ENCODE peak calls at places on chromosomes 13 and 19, in five cellular contexts. I is IMR-90, O is fibroblast of lung, M is mesenchymal stem cell, K is hepatocyte. Y is an unnamed sample.

GRCh38 chr19:55426042-55426441 is 17.1 kb downstream of the SHISA7 start:
- DNase-seq in I (no peak), O (no peak), M (no peak), K (no peak), Y (peak)

GRCh38 chr19:56633021-56633420 is 9.9 kb upstream of the SMIM17 start:
- DNase-seq in I (no peak), O (no peak), M (no peak), K (no peak), Y (no peak)

GRCh38 chr13:80040219-80040976 is 300.5 kb downstream of the SPRY2 start:
- DNase-seq in I (peak), O (peak), M (peak), K (peak), Y (peak)

GRCh38 chr13:49791214-49791752 is 1.2 kb downstream of the KPNA3 start:
- DNase-seq in I (peak), O (peak), M (peak), K (peak), Y (no peak)

GRCh38 chr19:52533901-52534300 is 6.4 kb downstream of the ZNF808 start:
- DNase-seq in I (no peak), O (no peak), M (no peak), K (peak), Y (no peak)

GRCh38 chr13:95607363-95607762 is 37.1 kb downstream of the DZIP1 start:
- DNase-seq in I (peak), O (peak), M (no peak), K (no peak), Y (no peak)

GRCh38 chr13:113486698-113487097 is 3.8 kb downstream of the DCUN1D2 start:
- DNase-seq in I (no peak), O (no peak), M (no peak), K (no peak), Y (no peak)

GRCh38 chr13:27362064-27362751 is 62.2 kb upstream of the GTF3A start:
- DNase-seq in I (peak), O (peak), M (peak), K (peak), Y (peak)

GRCh38 chr19:13920940-13921744 is 15.1 kb downstream of the CC2D1A start:
- DNase-seq in I (peak), O (peak), M (peak), K (no peak), Y (peak)

GRCh38 chr19:19230999-19231398 is 19.2 kb downstream of the NCAN start:
- DNase-seq in I (no peak), O (no peak), M (no peak), K (no peak), Y (peak)

GRCh38 chr13:24161010-24161775 is 673 bp downstream of the SPATA13 start:
- DNase-seq in I (no peak), O (peak), M (no peak), K (peak), Y (peak)

GRCh38 chr13:61247149-61247936 is 168.3 kb downstream of the PCDH20 start:
- DNase-seq in I (no peak), O (no peak), M (no peak), K (no peak), Y (peak)

GRCh38 chr19:20472854-20473253 is 92.7 kb downstream of the ZNF737 start:
- DNase-seq in I (no peak), O (no peak), M (no peak), K (no peak), Y (no peak)

GRCh38 chr19:51552996-51553725 is 17.9 kb upstream of the ZNF175 start:
- DNase-seq in I (peak), O (peak), M (peak), K (peak), Y (peak)

GRCh38 chr19:13984875-13985741 is 21.0 kb downstream of the RFX1 start:
- DNase-seq in I (no peak), O (no peak), M (no peak), K (no peak), Y (peak)

GRCh38 chr13:20901668-20902437 is 693 bp downstream of the XPO4 start:
- DNase-seq in I (peak), O (peak), M (peak), K (peak), Y (peak)

GRCh38 chr13:33227927-33228644 is 57.5 kb downstream of the STARD13 start:
- DNase-seq in I (no peak), O (no peak), M (peak), K (no peak), Y (no peak)

GRCh38 chr19:4322942-4323665 is 15.5 kb downstream of the STAP2 start:
- DNase-seq in I (no peak), O (no peak), M (no peak), K (no peak), Y (peak)

GRCh38 chr19:5805465-5806132 is 732 bp downstream of the NRTN start:
- DNase-seq in I (peak), O (peak), M (peak), K (peak), Y (peak)

GRCh38 chr19:8487137-8487851 is 15.1 kb downstream of the PRAM1 start:
- DNase-seq in I (no peak), O (no peak), M (no peak), K (no peak), Y (no peak)

GRCh38 chr19:43470288-43470687 is 4.9 kb upstream of the LYPD3 start:
- DNase-seq in I (peak), O (peak), M (peak), K (no peak), Y (peak)

GRCh38 chr19:6997679-6998445 is 23.4 kb downstream of the MBD3L2B start:
- DNase-seq in I (no peak), O (no peak), M (no peak), K (no peak), Y (peak)

GRCh38 chr13:90696254-90696653 is 651.2 kb upstream of the MIR17HG start:
- DNase-seq in I (peak), O (no peak), M (peak), K (peak), Y (no peak)

GRCh38 chr13:51004918-51005460 is 95.4 kb downstream of the RNASEH2B start:
- DNase-seq in I (no peak), O (no peak), M (no peak), K (no peak), Y (peak)

GRCh38 chr19:35717665-35718344 is at the start of gene KMT2B:
- DNase-seq in I (no peak), O (no peak), M (no peak), K (peak), Y (peak)

GRCh38 chr13:99806671-99807070 is 164.9 kb downstream of the ZIC5 start:
- DNase-seq in I (no peak), O (no peak), M (no peak), K (no peak), Y (no peak)

GRCh38 chr13:29073762-29074161 is 253.6 kb downstream of the MTUS2 start:
- DNase-seq in I (no peak), O (no peak), M (no peak), K (no peak), Y (no peak)

DNA sequence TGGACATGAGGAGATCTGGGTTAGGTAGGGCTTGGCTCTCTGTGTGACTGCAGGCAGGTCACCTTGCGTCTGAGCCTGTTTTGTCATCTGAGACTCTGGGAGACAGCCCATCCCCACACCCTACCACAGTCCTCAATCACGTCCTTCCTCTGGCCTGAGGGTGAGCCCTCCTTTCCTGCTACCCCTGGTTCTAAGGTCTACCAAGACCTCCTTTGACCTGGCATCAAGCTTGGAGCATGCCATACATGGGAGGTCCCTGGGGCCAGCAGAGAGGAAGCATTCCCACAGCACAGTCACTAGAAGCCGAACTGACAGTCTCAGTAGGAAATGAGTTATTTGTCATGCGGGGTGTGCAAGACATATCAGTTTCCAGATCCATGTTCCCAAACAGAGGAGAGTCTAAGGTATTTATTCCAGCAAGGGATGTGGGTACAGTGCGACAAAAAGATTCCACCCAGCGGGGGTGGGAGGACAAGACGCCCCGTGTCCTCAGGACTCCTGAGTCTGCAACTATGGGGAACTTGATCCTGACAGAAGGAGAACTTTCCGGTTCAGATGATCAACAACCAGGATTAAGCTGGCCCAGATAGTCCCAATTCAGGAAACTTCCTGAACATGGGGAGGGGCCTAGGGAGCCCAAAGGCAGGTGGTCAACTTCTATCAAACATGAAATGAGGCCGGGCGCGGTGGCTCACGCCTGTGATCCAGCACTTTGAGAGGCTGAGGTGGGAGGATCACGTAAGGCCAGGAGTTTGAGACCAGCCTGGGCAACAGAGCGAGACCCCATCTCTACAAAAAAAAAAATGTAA is 9.5 kb downstream of the ARRDC2 start:
- DNase-seq in I (no peak), O (no peak), M (no peak), K (no peak), Y (peak)
- H2AFZ ChIP-seq in I (no peak), O (peak), M (peak), K (no peak), Y (peak)

DNA sequence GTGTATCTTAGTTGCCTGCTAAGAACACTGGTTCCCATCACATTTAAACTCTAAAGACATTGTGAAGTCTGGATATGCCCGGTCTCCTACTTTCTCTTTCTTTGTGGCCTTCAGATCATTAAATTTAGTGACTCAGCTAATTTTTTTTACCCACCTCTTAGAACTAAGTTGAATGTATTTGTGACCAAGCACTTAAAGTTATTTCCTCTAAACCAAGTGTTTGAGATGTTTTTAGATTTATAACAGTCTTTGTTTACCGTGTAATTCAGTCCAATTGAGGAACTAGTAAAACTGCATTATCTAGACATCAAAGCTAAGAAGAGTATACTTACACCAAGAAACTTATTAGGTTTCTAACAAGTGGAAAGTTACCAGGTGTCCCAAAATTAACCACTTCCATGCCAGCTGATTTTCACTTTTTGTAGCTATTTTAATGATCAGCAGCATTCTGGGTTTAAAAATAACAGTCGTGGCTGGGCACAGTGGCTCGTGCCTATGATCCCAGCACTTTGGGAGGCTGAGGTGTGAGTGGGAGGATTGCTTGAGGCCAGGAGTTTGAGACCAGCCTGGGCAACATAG is 53.1 kb downstream of the ARHGAP35 start:
- DNase-seq in I (peak), O (peak), M (peak), K (no peak), Y (peak)
- H2AFZ ChIP-seq in I (no peak), O (no peak), M (no peak), K (no peak), Y (no peak)

DNA sequence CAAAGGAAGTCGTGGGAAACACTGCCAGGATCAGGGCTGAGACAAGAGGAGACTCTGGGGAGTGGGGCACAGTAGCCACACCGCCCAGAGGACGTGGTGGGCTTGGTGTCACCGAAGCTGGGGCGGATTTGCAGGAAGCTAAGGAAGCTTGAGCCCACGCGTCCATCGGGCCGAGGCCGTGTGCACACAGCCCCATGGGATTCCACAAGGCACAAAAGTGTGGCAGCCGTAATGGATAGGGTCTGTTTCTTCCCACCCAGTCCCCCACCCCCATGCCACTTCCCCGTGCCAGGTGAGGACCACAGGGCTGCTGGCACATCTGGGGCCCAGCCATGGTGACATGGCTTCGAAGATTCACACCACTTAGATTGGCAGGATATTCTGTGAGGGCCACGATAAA is 153.2 kb upstream of the SPACA7 start:
- DNase-seq in I (no peak), O (no peak), M (no peak), K (no peak), Y (no peak)
- H2AFZ ChIP-seq in I (no peak), O (no peak), M (no peak), K (no peak), Y (no peak)

GRCh38 chr13:78228940-78229339 is 310.3 kb upstream of the EDNRB start:
- DNase-seq in I (no peak), O (peak), M (no peak), K (no peak), Y (no peak)
- H2AFZ ChIP-seq in I (no peak), O (no peak), M (no peak), K (no peak), Y (no peak)

DNA sequence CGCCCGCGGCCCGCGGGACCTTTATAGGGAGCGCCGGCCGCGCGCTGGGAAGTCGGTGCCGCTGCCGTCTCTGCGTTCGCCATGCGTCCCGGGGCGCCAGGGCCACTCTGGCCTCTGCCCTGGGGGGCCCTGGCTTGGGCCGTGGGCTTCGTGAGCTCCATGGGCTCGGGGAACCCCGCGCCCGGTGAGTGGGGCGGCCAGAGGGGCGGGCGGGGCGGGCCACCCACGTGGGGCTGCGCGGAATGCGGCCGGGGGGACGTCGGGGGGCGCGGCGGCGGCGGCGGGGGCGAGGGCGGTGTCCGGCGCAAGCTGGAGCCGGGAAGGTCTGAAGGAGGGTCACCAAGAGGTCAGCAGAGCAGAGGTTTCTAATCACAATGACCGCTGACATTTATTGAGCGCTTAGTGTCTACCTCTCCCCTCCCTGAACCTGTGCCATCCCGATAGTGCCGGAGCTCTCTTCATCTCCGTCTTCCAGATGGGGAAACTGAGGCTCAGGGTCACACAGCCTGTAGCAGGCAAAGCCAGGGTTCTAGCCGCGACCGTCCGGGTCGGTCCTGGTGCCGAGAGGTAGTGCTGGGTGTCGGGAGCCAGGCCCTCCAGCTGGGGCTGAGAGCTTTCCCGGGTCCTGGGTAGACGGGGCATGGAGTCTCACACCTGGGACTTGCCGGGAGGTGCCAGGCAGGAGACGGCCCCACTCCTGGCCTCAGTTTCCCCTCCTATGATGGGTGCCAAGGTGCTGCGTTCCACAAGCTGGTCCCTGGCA is at the start of gene FSTL3:
- DNase-seq in I (no peak), O (peak), M (peak), K (peak), Y (peak)
- H2AFZ ChIP-seq in I (peak), O (no peak), M (no peak), K (no peak), Y (no peak)

DNA sequence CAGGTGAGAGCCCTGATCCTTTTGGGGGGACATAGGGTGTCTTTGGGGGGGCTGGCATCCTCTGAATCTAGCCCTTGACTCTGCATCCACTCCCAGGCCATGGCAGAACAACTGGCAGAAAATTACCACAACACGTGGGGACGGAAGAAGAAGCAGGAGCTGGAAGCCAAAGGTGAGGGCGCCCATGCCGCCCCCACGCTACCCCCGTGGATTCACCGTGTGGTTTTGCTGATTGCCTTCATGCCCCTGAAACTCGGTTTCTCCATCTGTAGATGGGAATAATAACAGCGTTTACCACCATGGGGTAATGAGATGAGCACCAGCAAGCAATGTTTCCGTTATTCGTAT is 72.9 kb downstream of the RYR1 start:
- DNase-seq in I (no peak), O (no peak), M (no peak), K (no peak), Y (peak)
- H2AFZ ChIP-seq in I (no peak), O (no peak), M (no peak), K (no peak), Y (no peak)

DNA sequence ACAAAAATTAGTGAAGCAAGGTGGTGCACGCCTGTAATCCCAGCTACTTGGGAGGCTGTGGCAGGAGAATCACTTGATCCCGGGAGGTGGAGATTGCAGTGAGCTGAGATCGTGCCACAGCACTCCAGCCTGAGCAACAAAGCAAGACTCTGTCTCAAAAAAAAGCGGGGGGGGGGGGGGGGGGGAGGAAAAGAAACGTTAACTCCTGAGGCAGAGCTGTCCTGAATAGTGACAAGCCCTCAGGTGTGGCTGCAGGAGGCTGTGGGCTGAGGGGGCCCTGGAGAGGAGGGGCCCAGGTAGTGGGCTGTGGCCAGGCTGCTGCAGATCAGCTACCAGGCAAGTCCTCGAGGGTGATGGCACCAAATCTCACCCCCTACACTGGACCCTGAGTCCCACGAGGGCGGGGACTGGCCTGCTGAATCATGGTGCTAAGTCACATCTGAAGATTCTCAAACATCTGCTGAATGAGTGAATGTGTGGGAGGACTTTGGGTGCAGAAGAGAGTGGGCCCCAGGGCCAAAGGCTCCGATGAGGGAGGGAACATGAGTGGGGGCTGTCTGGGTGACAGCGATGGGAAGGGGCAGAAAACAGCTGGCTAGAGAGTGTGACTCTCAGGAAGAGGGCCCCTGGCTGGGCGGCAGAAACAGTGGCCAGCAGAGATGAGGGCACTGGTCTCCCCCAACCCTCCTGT is 24.6 kb upstream of the ATP1A3 start:
- DNase-seq in I (peak), O (no peak), M (no peak), K (no peak), Y (peak)
- H2AFZ ChIP-seq in I (peak), O (no peak), M (no peak), K (no peak), Y (peak)

Y was measured in osteoblast.